ENCODE peak calls at places on chromosomes 16 and 17, in eight cellular contexts. One of them, this sample, is unnamed.
A peak's percentile ranks its signal among the peaks of the same experiment; 100 is the strongest.

GRCh38 chr17:32546031-32546444 is 59.2 kb downstream of the CDK5R1 start:
- DNase-seq in heart right ventricle: no peak
- DNase-seq in ovary: no peak
- DNase-seq in PC-9: no peak
- DNase-seq in WERI-Rb-1: no peak
- DNase-seq in AG04450: no peak
- DNase-seq in PC-3: no peak
- DNase-seq in mammary epithelial cell: no peak
- DNase-seq in this sample: no peak

GRCh38 chr17:82215095-82215971 is 2.7 kb upstream of the CCDC57 start:
- DNase-seq in heart right ventricle: no peak
- DNase-seq in ovary: no peak
- DNase-seq in PC-9: no peak
- DNase-seq in WERI-Rb-1: peak; percentile 63
- DNase-seq in AG04450: no peak
- DNase-seq in PC-3: no peak
- DNase-seq in mammary epithelial cell: no peak
- DNase-seq in this sample: no peak

GRCh38 chr17:77286641-77287431 is 146.1 kb downstream of the SEC14L1 start:
- DNase-seq in heart right ventricle: peak; percentile 51
- DNase-seq in ovary: no peak
- DNase-seq in PC-9: peak; percentile 97
- DNase-seq in WERI-Rb-1: peak; percentile 62
- DNase-seq in AG04450: no peak
- DNase-seq in PC-3: peak; percentile 99
- DNase-seq in mammary epithelial cell: peak; percentile 98
- DNase-seq in this sample: peak; percentile 59

GRCh38 chr17:15341385-15341849 is at the start of gene TEKT3:
- DNase-seq in heart right ventricle: peak; percentile 88
- DNase-seq in ovary: peak; percentile 86
- DNase-seq in PC-9: no peak
- DNase-seq in WERI-Rb-1: peak; percentile 84
- DNase-seq in AG04450: peak; percentile 20
- DNase-seq in PC-3: no peak
- DNase-seq in mammary epithelial cell: peak; percentile 57
- DNase-seq in this sample: peak; percentile 72

GRCh38 chr17:45405250-45406086 is 27.2 kb downstream of the ARHGAP27 start:
- DNase-seq in heart right ventricle: no peak
- DNase-seq in ovary: no peak
- DNase-seq in PC-9: no peak
- DNase-seq in WERI-Rb-1: peak; percentile 69
- DNase-seq in AG04450: no peak
- DNase-seq in PC-3: no peak
- DNase-seq in mammary epithelial cell: no peak
- DNase-seq in this sample: no peak

GRCh38 chr17:60381958-60382357 is 10.0 kb downstream of the USP32 start:
- DNase-seq in heart right ventricle: no peak
- DNase-seq in ovary: no peak
- DNase-seq in PC-9: no peak
- DNase-seq in WERI-Rb-1: no peak
- DNase-seq in AG04450: no peak
- DNase-seq in PC-3: no peak
- DNase-seq in mammary epithelial cell: no peak
- DNase-seq in this sample: no peak

GRCh38 chr17:75773121-75773807 is 8.3 kb upstream of the GALK1 start:
- DNase-seq in heart right ventricle: no peak
- DNase-seq in ovary: no peak
- DNase-seq in PC-9: no peak
- DNase-seq in WERI-Rb-1: peak; percentile 45
- DNase-seq in AG04450: no peak
- DNase-seq in PC-3: no peak
- DNase-seq in mammary epithelial cell: no peak
- DNase-seq in this sample: no peak

GRCh38 chr16:70736454-70737376 is 50.9 kb upstream of the MTSS2 start:
- DNase-seq in heart right ventricle: no peak
- DNase-seq in ovary: no peak
- DNase-seq in PC-9: no peak
- DNase-seq in WERI-Rb-1: no peak
- DNase-seq in AG04450: no peak
- DNase-seq in PC-3: no peak
- DNase-seq in mammary epithelial cell: no peak
- DNase-seq in this sample: no peak

GRCh38 chr17:82374626-82375331 is 3.2 kb downstream of the UTS2R start:
- DNase-seq in heart right ventricle: no peak
- DNase-seq in ovary: no peak
- DNase-seq in PC-9: no peak
- DNase-seq in WERI-Rb-1: no peak
- DNase-seq in AG04450: no peak
- DNase-seq in PC-3: no peak
- DNase-seq in mammary epithelial cell: no peak
- DNase-seq in this sample: no peak

GRCh38 chr17:40612510-40613244 is 34.9 kb downstream of the SMARCE1 start:
- DNase-seq in heart right ventricle: no peak
- DNase-seq in ovary: no peak
- DNase-seq in PC-9: no peak
- DNase-seq in WERI-Rb-1: no peak
- DNase-seq in AG04450: no peak
- DNase-seq in PC-3: peak; percentile 8
- DNase-seq in mammary epithelial cell: peak; percentile 21
- DNase-seq in this sample: no peak

GRCh38 chr17:7114875-7115614 is 423 bp upstream of the ASGR2 start:
- DNase-seq in heart right ventricle: no peak
- DNase-seq in ovary: no peak
- DNase-seq in PC-9: no peak
- DNase-seq in WERI-Rb-1: no peak
- DNase-seq in AG04450: no peak
- DNase-seq in PC-3: no peak
- DNase-seq in mammary epithelial cell: no peak
- DNase-seq in this sample: no peak

GRCh38 chr17:48012151-48012520 is 25.5 kb downstream of the COPZ2 start:
- DNase-seq in heart right ventricle: peak; percentile 52
- DNase-seq in ovary: no peak
- DNase-seq in PC-9: no peak
- DNase-seq in WERI-Rb-1: peak; percentile 98
- DNase-seq in AG04450: no peak
- DNase-seq in PC-3: peak; percentile 33
- DNase-seq in mammary epithelial cell: no peak
- DNase-seq in this sample: no peak

GRCh38 chr16:89004209-89004831 is 27.3 kb upstream of the CBFA2T3 start:
- DNase-seq in heart right ventricle: peak; percentile 51
- DNase-seq in ovary: no peak
- DNase-seq in PC-9: no peak
- DNase-seq in WERI-Rb-1: peak; percentile 21
- DNase-seq in AG04450: no peak
- DNase-seq in PC-3: no peak
- DNase-seq in mammary epithelial cell: no peak
- DNase-seq in this sample: no peak

GRCh38 chr17:41800601-41801373 is 11.0 kb downstream of the P3H4 start:
- DNase-seq in heart right ventricle: no peak
- DNase-seq in ovary: no peak
- DNase-seq in PC-9: peak; percentile 92
- DNase-seq in WERI-Rb-1: no peak
- DNase-seq in AG04450: no peak
- DNase-seq in PC-3: peak; percentile 94
- DNase-seq in mammary epithelial cell: peak; percentile 100
- DNase-seq in this sample: no peak

GRCh38 chr16:85072947-85073346 is 39.3 kb downstream of the CIBAR2 start:
- DNase-seq in heart right ventricle: peak; percentile 46
- DNase-seq in ovary: no peak
- DNase-seq in PC-9: no peak
- DNase-seq in WERI-Rb-1: no peak
- DNase-seq in AG04450: peak; percentile 46
- DNase-seq in PC-3: no peak
- DNase-seq in mammary epithelial cell: peak; percentile 17
- DNase-seq in this sample: no peak

GRCh38 chr17:71980171-71980570 is 140.6 kb upstream of the SOX9 start:
- DNase-seq in heart right ventricle: no peak
- DNase-seq in ovary: no peak
- DNase-seq in PC-9: no peak
- DNase-seq in WERI-Rb-1: no peak
- DNase-seq in AG04450: no peak
- DNase-seq in PC-3: no peak
- DNase-seq in mammary epithelial cell: no peak
- DNase-seq in this sample: no peak

DNA sequence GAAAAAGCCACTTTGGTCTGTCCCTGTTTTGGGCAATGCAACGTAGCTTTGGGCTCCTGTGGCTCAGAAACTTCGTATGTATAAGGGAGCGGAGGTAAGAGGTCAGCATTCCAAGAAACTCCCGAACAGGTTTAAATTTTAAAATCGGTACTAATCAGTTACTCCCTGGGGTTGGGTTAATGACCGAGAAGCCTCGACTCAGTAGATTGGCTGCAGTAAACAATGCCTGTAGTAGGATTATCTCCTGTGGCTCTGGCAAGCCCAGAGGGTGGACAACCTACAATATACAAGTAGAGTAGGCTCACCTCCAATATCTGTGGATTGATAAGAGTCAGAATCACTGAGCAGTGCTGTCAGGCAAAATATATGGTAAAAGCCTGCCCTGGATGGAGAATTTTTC is 1.6 kb upstream of the GNA13 start:
- DNase-seq in heart right ventricle: no peak
- DNase-seq in ovary: no peak
- DNase-seq in PC-9: no peak
- DNase-seq in WERI-Rb-1: no peak
- DNase-seq in AG04450: no peak
- DNase-seq in PC-3: no peak
- DNase-seq in mammary epithelial cell: no peak
- DNase-seq in this sample: no peak
- H3K27ac ChIP-seq in heart right ventricle: peak overlapping the region; percentile 95
- H3K27ac ChIP-seq in ovary: no peak overlapping the region
- H3K27ac ChIP-seq in PC-9: no peak overlapping the region
- H3K27ac ChIP-seq in WERI-Rb-1: no peak overlapping the region
- H3K27ac ChIP-seq in AG04450: no peak overlapping the region
- H3K27ac ChIP-seq in PC-3: no peak overlapping the region
- H3K27ac ChIP-seq in mammary epithelial cell: peak overlapping the region; percentile 80
- H3K27ac ChIP-seq in this sample: no peak overlapping the region

GRCh38 chr16:83968483-83968865 is 430 bp downstream of the NECAB2 start:
- DNase-seq in heart right ventricle: no peak
- DNase-seq in ovary: no peak
- DNase-seq in PC-9: no peak
- DNase-seq in WERI-Rb-1: no peak
- DNase-seq in AG04450: no peak
- DNase-seq in PC-3: no peak
- DNase-seq in mammary epithelial cell: no peak
- DNase-seq in this sample: no peak
- H3K4me3 ChIP-seq in heart right ventricle: no peak overlapping the region
- H3K4me3 ChIP-seq in ovary: no peak overlapping the region
- H3K4me3 ChIP-seq in PC-9: no peak overlapping the region
- H3K4me3 ChIP-seq in WERI-Rb-1: no peak overlapping the region
- H3K4me3 ChIP-seq in AG04450: no peak overlapping the region
- H3K4me3 ChIP-seq in PC-3: no peak overlapping the region
- H3K4me3 ChIP-seq in mammary epithelial cell: no peak overlapping the region
- H3K4me3 ChIP-seq in this sample: no peak overlapping the region

GRCh38 chr17:73585583-73585982 is 58.7 kb downstream of the SDK2 start:
- DNase-seq in heart right ventricle: no peak
- DNase-seq in ovary: no peak
- DNase-seq in PC-9: no peak
- DNase-seq in WERI-Rb-1: no peak
- DNase-seq in AG04450: no peak
- DNase-seq in PC-3: no peak
- DNase-seq in mammary epithelial cell: no peak
- DNase-seq in this sample: no peak
- TF ChIP-seq CTCF in heart right ventricle: no peak
- TF ChIP-seq CTCF in ovary: no peak
- TF ChIP-seq CTCF in PC-9: no peak
- TF ChIP-seq CTCF in WERI-Rb-1: peak; percentile 54
- TF ChIP-seq CTCF in AG04450: no peak
- TF ChIP-seq CTCF in PC-3: peak; percentile 49
- TF ChIP-seq CTCF in mammary epithelial cell: no peak
- TF ChIP-seq CTCF in this sample: no peak

GRCh38 chr17:56600246-56600645 is 6.7 kb downstream of the NOG start:
- DNase-seq in heart right ventricle: no peak
- DNase-seq in ovary: no peak
- DNase-seq in PC-9: no peak
- DNase-seq in WERI-Rb-1: no peak
- DNase-seq in AG04450: no peak
- DNase-seq in PC-3: no peak
- DNase-seq in mammary epithelial cell: no peak
- DNase-seq in this sample: no peak

GRCh38 chr17:56598471-56598870 is 5.0 kb downstream of the NOG start:
- DNase-seq in heart right ventricle: no peak
- DNase-seq in ovary: no peak
- DNase-seq in PC-9: peak; percentile 84
- DNase-seq in WERI-Rb-1: no peak
- DNase-seq in AG04450: no peak
- DNase-seq in PC-3: peak; percentile 79
- DNase-seq in mammary epithelial cell: no peak
- DNase-seq in this sample: no peak

GRCh38 chr17:56599093-56599492 is 5.6 kb downstream of the NOG start:
- DNase-seq in heart right ventricle: no peak
- DNase-seq in ovary: no peak
- DNase-seq in PC-9: no peak
- DNase-seq in WERI-Rb-1: no peak
- DNase-seq in AG04450: no peak
- DNase-seq in PC-3: no peak
- DNase-seq in mammary epithelial cell: no peak
- DNase-seq in this sample: no peak

GRCh38 chr17:56597495-56597990 is 4.0 kb downstream of the NOG start:
- DNase-seq in heart right ventricle: peak; percentile 16
- DNase-seq in ovary: no peak
- DNase-seq in PC-9: no peak
- DNase-seq in WERI-Rb-1: no peak
- DNase-seq in AG04450: no peak
- DNase-seq in PC-3: peak; percentile 47
- DNase-seq in mammary epithelial cell: no peak
- DNase-seq in this sample: no peak

GRCh38 chr17:56599566-56599965 is 6.1 kb downstream of the NOG start:
- DNase-seq in heart right ventricle: no peak
- DNase-seq in ovary: no peak
- DNase-seq in PC-9: no peak
- DNase-seq in WERI-Rb-1: no peak
- DNase-seq in AG04450: no peak
- DNase-seq in PC-3: no peak
- DNase-seq in mammary epithelial cell: no peak
- DNase-seq in this sample: no peak
- H3K27ac ChIP-seq in heart right ventricle: no peak overlapping the region
- H3K27ac ChIP-seq in ovary: no peak overlapping the region
- H3K27ac ChIP-seq in PC-9: no peak overlapping the region
- H3K27ac ChIP-seq in WERI-Rb-1: no peak overlapping the region
- H3K27ac ChIP-seq in AG04450: no peak overlapping the region
- H3K27ac ChIP-seq in PC-3: no peak overlapping the region
- H3K27ac ChIP-seq in mammary epithelial cell: no peak overlapping the region
- H3K27ac ChIP-seq in this sample: no peak overlapping the region

This sample was measured in brain microvascular endothelial cell.